ENCODE peak calls at places on chromosomes 3 and 15, in eight cellular contexts. H is CD4-positive, alpha-beta T cell; S is neural crest cell; A is esophagus muscularis mucosa; G is nephron progenitor cell; W is upper lobe of right lung; P is sigmoid colon; V is dorsolateral prefrontal cortex. C is an unnamed sample.

GRCh38 chr15:29140475-29141172 is 129.0 kb downstream of the NSMCE3 start:
- DNase-seq in H (no peak), S (no peak), A (no peak), G (no peak), W (no peak), P (no peak), V (no peak), C (no peak)

GRCh38 chr15:48427479-48427878 is 96.2 kb downstream of the DUT start:
- DNase-seq in H (no peak), S (no peak), A (no peak), G (no peak), W (no peak), P (no peak), V (no peak), C (no peak)

GRCh38 chr15:99361541-99362185 is 110.4 kb downstream of the LRRC28 start:
- DNase-seq in H (no peak), S (no peak), A (no peak), G (no peak), W (no peak), P (no peak), V (no peak), C (no peak)

GRCh38 chr3:94063497-94064119 is 747 bp downstream of the NSUN3 start:
- DNase-seq in H (no peak), S (no peak), A (no peak), G (no peak), W (no peak), P (no peak), V (no peak), C (no peak)

GRCh38 chr3:61617651-61618050 is 56.3 kb downstream of the PTPRG start:
- DNase-seq in H (no peak), S (no peak), A (no peak), G (no peak), W (no peak), P (no peak), V (no peak), C (no peak)

GRCh38 chr3:123571973-123572365 is 12.9 kb downstream of the HACD2 start:
- DNase-seq in H (no peak), S (no peak), A (no peak), G (no peak), W (no peak), P (no peak), V (no peak), C (no peak)

GRCh38 chr15:28132524-28133275 is 33.6 kb upstream of the OCA2 start:
- DNase-seq in H (no peak), S (no peak), A (no peak), G (no peak), W (no peak), P (no peak), V (no peak), C (no peak)

GRCh38 chr3:129975332-129976090 is 991 bp downstream of the TRH start:
- DNase-seq in H (no peak), S (peak), A (no peak), G (peak), W (peak), P (no peak), V (no peak), C (peak)

GRCh38 chr3:130014526-130014925 is 40.0 kb downstream of the TRH start:
- DNase-seq in H (no peak), S (no peak), A (no peak), G (no peak), W (no peak), P (no peak), V (no peak), C (no peak)

GRCh38 chr3:190780524-190780923 is 82.0 kb downstream of the GMNC start:
- DNase-seq in H (no peak), S (no peak), A (no peak), G (no peak), W (no peak), P (no peak), V (no peak), C (no peak)

GRCh38 chr3:111669926-111670630 is 74.9 kb upstream of the ZBED2 start:
- DNase-seq in H (no peak), S (no peak), A (no peak), G (no peak), W (no peak), P (no peak), V (no peak), C (no peak)

GRCh38 chr3:59451041-59451763 is 401.4 kb upstream of the CFAP20DC start:
- DNase-seq in H (peak), S (no peak), A (no peak), G (no peak), W (no peak), P (no peak), V (no peak), C (no peak)

GRCh38 chr3:73073091-73073707 is 11.7 kb downstream of the EBLN2 start:
- DNase-seq in H (no peak), S (no peak), A (no peak), G (no peak), W (no peak), P (no peak), V (no peak), C (no peak)

GRCh38 chr15:79897380-79897678 is 515 bp upstream of the MTHFS start:
- DNase-seq in H (no peak), S (no peak), A (no peak), G (no peak), W (no peak), P (no peak), V (no peak), C (no peak)

GRCh38 chr15:59515190-59515589 is 77.2 kb downstream of the FAM81A start:
- DNase-seq in H (no peak), S (no peak), A (no peak), G (no peak), W (no peak), P (no peak), V (no peak), C (no peak)

GRCh38 chr3:36362973-36363372 is 17.3 kb upstream of the STAC start:
- DNase-seq in H (no peak), S (no peak), A (no peak), G (no peak), W (no peak), P (no peak), V (no peak), C (no peak)

GRCh38 chr3:8561365-8561764 is 59.7 kb downstream of the LMCD1 start:
- DNase-seq in H (no peak), S (no peak), A (no peak), G (no peak), W (no peak), P (peak), V (no peak), C (no peak)

GRCh38 chr3:182349951-182350350 is 443.4 kb upstream of the ATP11B start:
- DNase-seq in H (no peak), S (no peak), A (no peak), G (no peak), W (no peak), P (no peak), V (no peak), C (no peak)

GRCh38 chr3:186722457-186722856 is 5.3 kb downstream of the KNG1 start:
- DNase-seq in H (no peak), S (no peak), A (peak), G (no peak), W (no peak), P (no peak), V (no peak), C (no peak)

GRCh38 chr3:65996605-65997004 is 42.1 kb downstream of the MAGI1 start:
- DNase-seq in H (no peak), S (no peak), A (no peak), G (no peak), W (peak), P (peak), V (no peak), C (no peak)

GRCh38 chr15:99016680-99017321 is 9.2 kb upstream of the PGPEP1L start:
- DNase-seq in H (no peak), S (no peak), A (peak), G (peak), W (no peak), P (no peak), V (no peak), C (no peak)

GRCh38 chr15:69593981-69594966 is 141.7 kb downstream of the RPLP1 start:
- DNase-seq in H (no peak), S (no peak), A (no peak), G (no peak), W (peak), P (peak), V (no peak), C (peak)

GRCh38 chr3:40968666-40969065 is 230.6 kb upstream of the CTNNB1 start:
- DNase-seq in H (no peak), S (no peak), A (no peak), G (no peak), W (no peak), P (no peak), V (no peak), C (no peak)

GRCh38 chr15:78004919-78005634 is 72.4 kb downstream of the TBC1D2B start:
- DNase-seq in H (no peak), S (no peak), A (no peak), G (no peak), W (peak), P (peak), V (peak), C (no peak)

GRCh38 chr3:192928720-192929119 is 11.1 kb upstream of the MB21D2 start:
- DNase-seq in H (no peak), S (no peak), A (no peak), G (no peak), W (no peak), P (no peak), V (no peak), C (no peak)

GRCh38 chr3:124845406-124845805 is 41.8 kb downstream of the ITGB5 start:
- DNase-seq in H (no peak), S (no peak), A (no peak), G (no peak), W (no peak), P (peak), V (no peak), C (no peak)

GRCh38 chr15:63469190-63469589 is 35.2 kb upstream of the USP3 start:
- DNase-seq in H (peak), S (no peak), A (no peak), G (no peak), W (no peak), P (no peak), V (no peak), C (no peak)

GRCh38 chr15:43531018-43531667 is 13.7 kb downstream of the MAP1A start:
- DNase-seq in H (no peak), S (no peak), A (no peak), G (no peak), W (no peak), P (peak), V (no peak), C (no peak)

GRCh38 chr15:55789066-55789660 is 46.2 kb upstream of the PRTG start:
- DNase-seq in H (peak), S (no peak), A (no peak), G (no peak), W (no peak), P (no peak), V (no peak), C (no peak)

GRCh38 chr3:58217209-58217811 is 6.5 kb upstream of the DNASE1L3 start:
- DNase-seq in H (peak), S (peak), A (no peak), G (peak), W (peak), P (peak), V (peak), C (peak)

GRCh38 chr3:138863776-138864113 is 29.0 kb upstream of the PIK3CB start:
- DNase-seq in H (no peak), S (no peak), A (no peak), G (no peak), W (no peak), P (no peak), V (no peak), C (no peak)

GRCh38 chr15:28109626-28110415 is 10.7 kb upstream of the OCA2 start:
- DNase-seq in H (no peak), S (no peak), A (no peak), G (no peak), W (no peak), P (peak), V (no peak), C (peak)

GRCh38 chr3:173556546-173556945 is 159.0 kb downstream of the NLGN1 start:
- DNase-seq in H (no peak), S (no peak), A (no peak), G (no peak), W (no peak), P (no peak), V (no peak), C (no peak)

GRCh38 chr3:173548261-173548660 is 150.7 kb downstream of the NLGN1 start:
- DNase-seq in H (no peak), S (no peak), A (no peak), G (no peak), W (no peak), P (no peak), V (no peak), C (no peak)

GRCh38 chr3:173552526-173552925 is 155.0 kb downstream of the NLGN1 start:
- DNase-seq in H (no peak), S (no peak), A (no peak), G (no peak), W (no peak), P (no peak), V (no peak), C (no peak)

DNA sequence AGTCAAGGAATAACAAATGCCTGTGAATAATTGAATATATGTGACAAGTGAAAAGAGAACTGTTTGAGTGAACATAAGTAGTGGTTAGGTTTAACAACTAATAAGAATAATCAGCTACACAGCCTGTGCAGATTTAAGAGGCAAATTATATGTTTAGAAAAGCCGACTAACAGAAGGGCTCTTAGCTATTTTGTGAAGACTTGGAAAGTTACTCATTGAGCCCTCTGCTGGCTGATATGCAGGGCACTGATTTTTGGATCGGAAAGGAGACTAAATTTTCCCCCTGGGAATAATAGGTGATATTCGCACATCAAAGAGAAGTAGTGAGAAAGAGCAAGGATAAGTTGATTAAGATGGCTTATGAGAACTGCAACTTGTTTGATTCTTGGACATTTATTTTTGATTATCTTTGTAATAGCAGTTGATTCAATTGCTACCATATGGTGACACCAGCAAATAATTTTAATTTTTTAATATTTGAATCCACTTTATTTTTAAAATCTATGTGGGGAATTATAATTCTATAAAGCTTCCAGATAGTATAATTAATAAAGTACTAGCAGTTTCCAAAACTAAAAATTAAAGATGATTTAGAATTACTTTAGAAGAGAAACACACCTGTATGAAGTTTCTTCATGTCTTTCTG is 156.2 kb downstream of the NLGN1 start:
- DNase-seq in H (no peak), S (peak), A (no peak), G (peak), W (no peak), P (no peak), V (no peak), C (no peak)
- TF ChIP-seq CTCF in H (no peak), S (peak), A (peak), G (peak), W (peak), P (peak), V (peak), C (peak)

DNA sequence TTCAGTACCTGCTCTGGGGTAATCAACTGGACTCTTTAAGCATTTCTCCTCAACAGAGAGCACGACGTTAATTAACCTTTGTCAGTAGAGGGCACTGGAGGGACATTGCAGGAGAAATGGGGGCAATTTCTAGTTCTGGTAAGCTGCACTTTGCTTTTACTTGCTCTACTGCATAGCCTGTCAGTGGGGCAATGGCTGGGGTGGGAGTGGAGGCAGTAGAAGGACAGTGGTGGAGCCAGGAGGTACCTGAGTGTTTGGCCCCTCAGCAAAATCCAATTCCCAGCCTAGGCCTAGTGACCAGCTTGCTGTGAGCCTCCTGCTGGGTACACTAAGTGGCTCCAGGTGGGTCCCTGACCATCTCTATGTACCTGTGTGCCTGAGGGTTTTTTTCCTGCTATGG is 18.3 kb upstream of the MED12L start:
- DNase-seq in H (no peak), S (no peak), A (no peak), G (no peak), W (no peak), P (no peak), V (no peak), C (no peak)
- TF ChIP-seq CTCF in H (no peak), S (no peak), A (no peak), G (no peak), W (no peak), P (no peak), V (no peak), C (no peak)

GRCh38 chr15:90240856-90241255 is 6.8 kb downstream of the GDPGP1 start:
- DNase-seq in H (no peak), S (no peak), A (no peak), G (no peak), W (no peak), P (no peak), V (peak), C (no peak)
- TF ChIP-seq CTCF in H (no peak), S (no peak), A (no peak), G (no peak), W (no peak), P (no peak), V (no peak), C (no peak)

GRCh38 chr3:160950954-160951353 is 154.2 kb downstream of the B3GALNT1 start:
- DNase-seq in H (no peak), S (no peak), A (no peak), G (no peak), W (no peak), P (no peak), V (no peak), C (no peak)
- TF ChIP-seq CTCF in H (no peak), S (no peak), A (no peak), G (no peak), W (no peak), P (no peak), V (no peak), C (no peak)

GRCh38 chr3:47412842-47413520 is 32.2 kb downstream of the PTPN23 start:
- DNase-seq in H (no peak), S (no peak), A (no peak), G (no peak), W (no peak), P (no peak), V (no peak), C (no peak)
- TF ChIP-seq CTCF in H (no peak), S (peak), A (no peak), G (no peak), W (no peak), P (no peak), V (peak), C (no peak)

GRCh38 chr15:86444527-86444926 is 364.9 kb downstream of the AGBL1 start:
- DNase-seq in H (no peak), S (no peak), A (no peak), G (peak), W (no peak), P (no peak), V (no peak), C (no peak)
- TF ChIP-seq CTCF in H (no peak), S (no peak), A (no peak), G (no peak), W (no peak), P (no peak), V (no peak), C (no peak)

GRCh38 chr15:93244691-93245615 is 155.9 kb upstream of the RGMA start:
- DNase-seq in H (no peak), S (no peak), A (peak), G (no peak), W (no peak), P (no peak), V (no peak), C (no peak)
- TF ChIP-seq CTCF in H (no peak), S (no peak), A (no peak), G (no peak), W (no peak), P (no peak), V (no peak), C (no peak)